ENCODE peak calls at places on chromosomes 12 and 14, in nine cellular contexts. K is breast epithelium, M is body of pancreas, S is HCT116, P is uterus, B is esophagus muscularis mucosa, U is esophagus squamous epithelium, C is adrenal gland, Y is tibial nerve. O is an unnamed sample.
A peak's percentile ranks its signal among the peaks of the same experiment; 100 is the strongest.

GRCh38 chr14:36771256-36771655 is 109.6 kb downstream of the PAX9 start:
- DNase-seq in K (no peak), M (no peak), C (no peak), Y (no peak), U (no peak), B (no peak), S (no peak), P (no peak), O (no peak)

GRCh38 chr14:28297559-28297958 is 469.0 kb upstream of the FOXG1 start:
- DNase-seq in Y (no peak), P (no peak), S (no peak), K (no peak), B (no peak), M (no peak), C (no peak), U (no peak), O (no peak)

GRCh38 chr12:51056242-51056641 is 8.1 kb downstream of the LETMD1 start:
- DNase-seq in Y (no peak), C (peak; percentile 71), U (no peak), M (peak; percentile 25), B (no peak), S (no peak), P (no peak), K (no peak), O (no peak)

GRCh38 chr12:109932878-109933503 is 32.9 kb downstream of the TCHP start:
- DNase-seq in C (peak; percentile 29), U (no peak), P (peak; percentile 45), B (no peak), M (peak; percentile 62), S (no peak), K (no peak), Y (peak; percentile 53), O (no peak)

GRCh38 chr12:103269962-103270361 is 225.8 kb downstream of the C12orf42 start:
- DNase-seq in K (no peak), P (no peak), M (no peak), Y (no peak), U (no peak), C (no peak), B (no peak), S (no peak), O (no peak)

GRCh38 chr12:95608252-95609033 is 57.2 kb upstream of the USP44 start:
- DNase-seq in K (no peak), U (no peak), B (peak; percentile 91), P (peak; percentile 36), S (no peak), Y (peak; percentile 34), M (peak; percentile 91), C (peak; percentile 33), O (no peak)

GRCh38 chr14:50001999-50002925 is 109.4 kb downstream of the ARF6 start:
- DNase-seq in B (no peak), S (no peak), M (no peak), Y (no peak), U (no peak), C (no peak), P (no peak), K (no peak), O (peak; percentile 88)

GRCh38 chr14:101843665-101844064 is 82.2 kb downstream of the PPP2R5C start:
- DNase-seq in M (no peak), C (no peak), Y (no peak), U (no peak), P (no peak), K (no peak), S (no peak), B (no peak), O (peak; percentile 82)

GRCh38 chr14:38079268-38079667 is 128.4 kb upstream of the SSTR1 start:
- DNase-seq in M (no peak), U (no peak), Y (no peak), C (no peak), K (no peak), B (no peak), P (no peak), S (no peak), O (no peak)

GRCh38 chr12:46982629-46983392 is 96.6 kb upstream of the PCED1B start:
- DNase-seq in B (no peak), P (no peak), S (no peak), M (no peak), U (no peak), K (no peak), Y (no peak), C (no peak), O (no peak)

GRCh38 chr14:61528591-61529021 is 166.7 kb upstream of the HIF1A start:
- DNase-seq in U (no peak), S (no peak), K (no peak), B (no peak), P (no peak), C (no peak), Y (no peak), M (no peak), O (no peak)

GRCh38 chr12:113172185-113172584 is 13.1 kb downstream of the DDX54 start:
- DNase-seq in C (no peak), S (no peak), M (no peak), K (no peak), P (no peak), U (no peak), B (no peak), Y (no peak), O (no peak)

GRCh38 chr12:80939231-80939950 is 1.7 kb upstream of the LIN7A start:
- DNase-seq in Y (no peak), U (no peak), C (no peak), K (no peak), B (no peak), M (no peak), S (no peak), P (no peak), O (no peak)

GRCh38 chr12:91778091-91778819 is 367.4 kb downstream of the BTG1 start:
- DNase-seq in C (peak; percentile 9), K (no peak), M (no peak), Y (no peak), B (no peak), S (peak; percentile 26), U (no peak), P (peak; percentile 27), O (no peak)

GRCh38 chr14:73909681-73910080 is 23.0 kb downstream of the ZNF410 start:
- DNase-seq in M (no peak), P (peak; percentile 61), B (no peak), K (no peak), U (no peak), C (peak; percentile 59), S (no peak), Y (no peak), O (no peak)

GRCh38 chr12:65308601-65309071 is 30.2 kb downstream of the MSRB3 start:
- DNase-seq in Y (no peak), B (no peak), C (no peak), M (no peak), S (no peak), U (no peak), P (peak; percentile 21), K (no peak), O (no peak)

GRCh38 chr12:124677552-124678356 is 110.3 kb upstream of the NCOR2 start:
- DNase-seq in C (no peak), B (no peak), P (no peak), U (no peak), M (no peak), K (no peak), Y (no peak), S (no peak), O (no peak)

GRCh38 chr12:93015970-93016751 is 87.1 kb upstream of the EEA1 start:
- DNase-seq in S (no peak), P (no peak), M (peak; percentile 24), Y (no peak), U (no peak), C (no peak), B (no peak), K (no peak), O (no peak)

GRCh38 chr12:6312529-6313325 is 2.2 kb downstream of the PLEKHG6 start:
- DNase-seq in Y (no peak), S (no peak), M (peak; percentile 73), P (no peak), B (no peak), C (no peak), K (peak; percentile 81), U (no peak), O (no peak)

GRCh38 chr14:100539319-100539645 is 47.9 kb downstream of the BEGAIN start:
- DNase-seq in Y (no peak), K (peak; percentile 31), B (no peak), M (no peak), C (no peak), P (peak; percentile 15), U (no peak), S (no peak), O (no peak)
- H3K4me1 ChIP-seq in Y (no peaks in the 10 kb centered on the region), K (peaks cover 9% of the 10 kb centered on the region), B (peaks cover 11% of the 10 kb centered on the region), M (peaks cover 59% of the 10 kb centered on the region), C (peaks cover 2% of the 10 kb centered on the region), P (no peaks in the 10 kb centered on the region), U (peaks cover under 1% of the 10 kb centered on the region), S (peaks cover 3% of the 10 kb centered on the region), O (no peaks in the 10 kb centered on the region)

GRCh38 chr14:22523283-22523682 is 65.7 kb downstream of the DAD1 start:
- DNase-seq in P (no peak), U (no peak), C (no peak), B (no peak), M (no peak), K (no peak), Y (no peak), S (no peak), O (no peak)
- H3K4me3 ChIP-seq in P (no peak overlapping the region), U (no peak overlapping the region), C (no peak overlapping the region), B (no peak overlapping the region), M (no peak overlapping the region), K (no peak overlapping the region), Y (no peak overlapping the region), S (no peak overlapping the region), O (no peak overlapping the region)

GRCh38 chr12:118371354-118372282 is 1.1 kb downstream of the TAOK3 start:
- DNase-seq in B (no peak), S (no peak), Y (no peak), P (peak; percentile 24), M (peak; percentile 26), K (no peak), U (no peak), C (peak; percentile 47), O (peak; percentile 90)
- TF ChIP-seq POLR2A in B (no peak), S (no peak), Y (no peak), P (no peak), M (no peak), K (no peak), U (no peak), C (no peak), O (no peak)

GRCh38 chr14:68977741-68978549 is 1.2 kb downstream of the ACTN1 start:
- DNase-seq in P (peak; percentile 91), B (peak; percentile 96), K (peak; percentile 74), Y (peak; percentile 39), C (peak; percentile 68), S (no peak), M (peak; percentile 66), U (no peak), O (peak; percentile 91)

GRCh38 chr14:68975667-68976066 is 3.4 kb downstream of the ACTN1 start:
- DNase-seq in C (peak; percentile 42), U (no peak), S (no peak), K (no peak), M (no peak), B (no peak), P (peak; percentile 70), Y (no peak), O (no peak)

GRCh38 chr14:68978550-68978911 is 571 bp downstream of the ACTN1 start:
- DNase-seq in K (peak; percentile 80), P (peak; percentile 82), S (no peak), C (peak; percentile 71), U (no peak), Y (peak; percentile 34), M (peak; percentile 82), B (no peak), O (peak; percentile 90)

GRCh38 chr14:68976160-68977067 is 2.7 kb downstream of the ACTN1 start:
- DNase-seq in M (peak; percentile 28), C (no peak), P (peak; percentile 75), Y (no peak), U (no peak), K (no peak), B (no peak), S (no peak), O (peak; percentile 21)

GRCh38 chr14:68977137-68977740 is 1.9 kb downstream of the ACTN1 start:
- DNase-seq in U (no peak), P (no peak), B (no peak), K (no peak), Y (no peak), C (no peak), S (no peak), M (peak; percentile 29), O (peak; percentile 78)
- H3K4me1 ChIP-seq in U (peaks cover 89% of the 10 kb centered on the region), P (peaks cover 21% of the 10 kb centered on the region), B (peaks cover 80% of the 10 kb centered on the region), K (peaks cover 37% of the 10 kb centered on the region), Y (no peaks in the 10 kb centered on the region), C (peaks cover 40% of the 10 kb centered on the region), S (peaks cover 16% of the 10 kb centered on the region), M (peaks cover 40% of the 10 kb centered on the region), O (peaks cover 68% of the 10 kb centered on the region)

O was measured in spleen.